ENCODE peak calls at places on chromosomes 4 and X, in nine cellular contexts. C is breast epithelium, D is skeletal muscle cell, N is endothelial cell, T is glomerular endothelial cell, U is GM04504, R is DMS 273 treated with DMSO at 0.1 percent for 48 hours, Q is activated gamma-delta T cell treated with Interleukin-2 at 50 U/mL for 16 hours, H is nephron progenitor cell. M is an unnamed sample.

GRCh38 chrX:41481264-41482109 is 34.3 kb downstream of the NYX start:
- DNase-seq in C (no peak), D (no peak), N (peak; percentile 15), T (no peak), U (no peak), R (no peak), Q (no peak), H (no peak), M (no peak)

GRCh38 chr4:105061136-105061696 is 85.5 kb upstream of the TET2 start:
- DNase-seq in C (no peak), D (no peak), N (no peak), T (peak; percentile 48), U (no peak), R (no peak), Q (peak; percentile 9), H (no peak), M (no peak)

GRCh38 chr4:151948351-151949016 is 187.7 kb upstream of the GATB start:
- DNase-seq in C (no peak), D (no peak), N (no peak), T (no peak), U (peak; percentile 41), R (no peak), Q (no peak), H (no peak), M (no peak)

GRCh38 chr4:9925750-9926439 is 95.4 kb downstream of the SLC2A9 start:
- DNase-seq in C (no peak), D (no peak), N (no peak), T (no peak), U (no peak), R (no peak), Q (no peak), H (no peak), M (no peak)

GRCh38 chr4:86653237-86653865 is 59.2 kb downstream of the PTPN13 start:
- DNase-seq in C (no peak), D (no peak), N (no peak), T (peak; percentile 12), U (no peak), R (no peak), Q (no peak), H (no peak), M (no peak)

GRCh38 chr4:161554372-161554990 is 609.3 kb downstream of the FSTL5 start:
- DNase-seq in C (no peak), D (peak; percentile 56), N (no peak), T (peak; percentile 58), U (no peak), R (no peak), Q (no peak), H (no peak), M (no peak)

GRCh38 chrX:132822634-132823012 is 135.8 kb downstream of the HS6ST2 start:
- DNase-seq in C (no peak), D (no peak), N (no peak), T (no peak), U (no peak), R (no peak), Q (no peak), H (no peak), M (no peak)

GRCh38 chrX:100830143-100830542 is 10.0 kb downstream of the CSTF2 start:
- DNase-seq in C (no peak), D (no peak), N (no peak), T (no peak), U (no peak), R (no peak), Q (no peak), H (no peak), M (no peak)

GRCh38 chr4:125704726-125705125 is 390.0 kb downstream of the FAT4 start:
- DNase-seq in C (no peak), D (peak; percentile 23), N (no peak), T (no peak), U (no peak), R (no peak), Q (no peak), H (no peak), M (no peak)

GRCh38 chrX:149950681-149951080 is 12.4 kb upstream of the EOLA2 start:
- DNase-seq in C (no peak), D (peak; percentile 18), N (no peak), T (no peak), U (peak; percentile 24), R (peak; percentile 0), Q (no peak), H (no peak), M (no peak)

GRCh38 chrX:75365243-75365975 is 91.5 kb downstream of the UPRT start:
- DNase-seq in C (no peak), D (no peak), N (no peak), T (no peak), U (no peak), R (no peak), Q (no peak), H (no peak), M (no peak)

M was measured in esophagus muscularis mucosa.